ENCODE peak calls at places on chromosomes 1 and 21, in seven cellular contexts. One of them, this sample, is unnamed.
A peak's percentile ranks its signal among the peaks of the same experiment; 100 is the strongest.

GRCh38 chr1:115211071-115211745 is 121.9 kb upstream of the TSPAN2 start:
- DNase-seq in upper lobe of left lung: no peak
- DNase-seq in osteoblast: no peak
- DNase-seq in fibroblast of mammary gland: no peak
- DNase-seq in OCI-LY7: no peak
- DNase-seq in MM.1S: no peak
- DNase-seq in colonic mucosa: no peak
- DNase-seq in this sample: no peak

GRCh38 chr1:203316626-203317093 is 11.3 kb downstream of the BTG2 start:
- DNase-seq in OCI-LY7: no peak
- DNase-seq in MM.1S: no peak
- DNase-seq in osteoblast: no peak
- DNase-seq in colonic mucosa: peak; percentile 85
- DNase-seq in upper lobe of left lung: peak; percentile 79
- DNase-seq in fibroblast of mammary gland: no peak
- DNase-seq in this sample: no peak

GRCh38 chr1:147851149-147851548 is 51.4 kb upstream of the GJA8 start:
- DNase-seq in osteoblast: no peak
- DNase-seq in OCI-LY7: no peak
- DNase-seq in fibroblast of mammary gland: peak; percentile 3
- DNase-seq in colonic mucosa: no peak
- DNase-seq in MM.1S: no peak
- DNase-seq in upper lobe of left lung: no peak
- DNase-seq in this sample: peak; percentile 63

GRCh38 chr21:39079617-39080016 is 103.6 kb downstream of the PSMG1 start:
- DNase-seq in MM.1S: no peak
- DNase-seq in fibroblast of mammary gland: peak; percentile 86
- DNase-seq in colonic mucosa: peak; percentile 49
- DNase-seq in OCI-LY7: no peak
- DNase-seq in osteoblast: no peak
- DNase-seq in upper lobe of left lung: peak; percentile 96
- DNase-seq in this sample: peak; percentile 28

GRCh38 chr1:202282017-202282335 is 59.8 kb downstream of the UBE2T start:
- DNase-seq in upper lobe of left lung: no peak
- DNase-seq in colonic mucosa: no peak
- DNase-seq in fibroblast of mammary gland: no peak
- DNase-seq in osteoblast: no peak
- DNase-seq in OCI-LY7: no peak
- DNase-seq in MM.1S: no peak
- DNase-seq in this sample: no peak

GRCh38 chr1:147837845-147838363 is 64.7 kb upstream of the GJA8 start:
- DNase-seq in MM.1S: peak; percentile 26
- DNase-seq in osteoblast: no peak
- DNase-seq in OCI-LY7: no peak
- DNase-seq in colonic mucosa: no peak
- DNase-seq in fibroblast of mammary gland: no peak
- DNase-seq in upper lobe of left lung: no peak
- DNase-seq in this sample: no peak

GRCh38 chr1:225423518-225423855 is 4.4 kb downstream of the LBR start:
- DNase-seq in colonic mucosa: no peak
- DNase-seq in fibroblast of mammary gland: no peak
- DNase-seq in MM.1S: no peak
- DNase-seq in upper lobe of left lung: no peak
- DNase-seq in osteoblast: no peak
- DNase-seq in OCI-LY7: no peak
- DNase-seq in this sample: no peak

GRCh38 chr1:244887281-244887680 is 22.9 kb upstream of the HNRNPU start:
- DNase-seq in fibroblast of mammary gland: no peak
- DNase-seq in osteoblast: no peak
- DNase-seq in MM.1S: no peak
- DNase-seq in colonic mucosa: no peak
- DNase-seq in OCI-LY7: no peak
- DNase-seq in upper lobe of left lung: no peak
- DNase-seq in this sample: peak; percentile 37

GRCh38 chr1:52970149-52970548 is 43.1 kb downstream of the SCP2 start:
- DNase-seq in fibroblast of mammary gland: peak; percentile 47
- DNase-seq in colonic mucosa: no peak
- DNase-seq in MM.1S: no peak
- DNase-seq in upper lobe of left lung: no peak
- DNase-seq in osteoblast: no peak
- DNase-seq in OCI-LY7: peak; percentile 11
- DNase-seq in this sample: peak; percentile 22

GRCh38 chr1:21751281-21751680 is 31.7 kb downstream of the USP48 start:
- DNase-seq in colonic mucosa: no peak
- DNase-seq in OCI-LY7: no peak
- DNase-seq in MM.1S: no peak
- DNase-seq in osteoblast: no peak
- DNase-seq in upper lobe of left lung: no peak
- DNase-seq in fibroblast of mammary gland: no peak
- DNase-seq in this sample: no peak

GRCh38 chr1:3402258-3403010 is 52.0 kb upstream of the ARHGEF16 start:
- DNase-seq in MM.1S: no peak
- DNase-seq in colonic mucosa: no peak
- DNase-seq in OCI-LY7: no peak
- DNase-seq in osteoblast: peak; percentile 99
- DNase-seq in upper lobe of left lung: no peak
- DNase-seq in fibroblast of mammary gland: peak; percentile 41
- DNase-seq in this sample: no peak

GRCh38 chr1:232687304-232687703 is 57.4 kb upstream of the SIPA1L2 start:
- DNase-seq in osteoblast: no peak
- DNase-seq in OCI-LY7: no peak
- DNase-seq in upper lobe of left lung: no peak
- DNase-seq in MM.1S: no peak
- DNase-seq in fibroblast of mammary gland: no peak
- DNase-seq in colonic mucosa: no peak
- DNase-seq in this sample: no peak

GRCh38 chr1:30754684-30755171 is 2.8 kb downstream of the LAPTM5 start:
- DNase-seq in upper lobe of left lung: peak; percentile 61
- DNase-seq in osteoblast: peak; percentile 74
- DNase-seq in colonic mucosa: no peak
- DNase-seq in fibroblast of mammary gland: no peak
- DNase-seq in OCI-LY7: peak; percentile 99
- DNase-seq in MM.1S: peak; percentile 62
- DNase-seq in this sample: no peak

GRCh38 chr21:38349111-38349746 is 92.4 kb downstream of the KCNJ15 start:
- DNase-seq in colonic mucosa: no peak
- DNase-seq in MM.1S: no peak
- DNase-seq in osteoblast: peak; percentile 90
- DNase-seq in upper lobe of left lung: no peak
- DNase-seq in OCI-LY7: no peak
- DNase-seq in fibroblast of mammary gland: peak; percentile 58
- DNase-seq in this sample: no peak

GRCh38 chr21:27743971-27744564 is 777.2 kb upstream of the ADAMTS5 start:
- DNase-seq in OCI-LY7: no peak
- DNase-seq in fibroblast of mammary gland: no peak
- DNase-seq in colonic mucosa: no peak
- DNase-seq in osteoblast: no peak
- DNase-seq in MM.1S: no peak
- DNase-seq in upper lobe of left lung: no peak
- DNase-seq in this sample: no peak

GRCh38 chr1:10599194-10599861 is 124.6 kb downstream of the PEX14 start:
- DNase-seq in fibroblast of mammary gland: peak; percentile 73
- DNase-seq in osteoblast: peak; percentile 91
- DNase-seq in colonic mucosa: no peak
- DNase-seq in OCI-LY7: no peak
- DNase-seq in upper lobe of left lung: peak; percentile 28
- DNase-seq in MM.1S: no peak
- DNase-seq in this sample: peak; percentile 87

GRCh38 chr1:36239941-36240637 is 15.8 kb downstream of the THRAP3 start:
- DNase-seq in upper lobe of left lung: peak; percentile 31
- DNase-seq in colonic mucosa: no peak
- DNase-seq in MM.1S: no peak
- DNase-seq in OCI-LY7: no peak
- DNase-seq in fibroblast of mammary gland: peak; percentile 44
- DNase-seq in osteoblast: peak; percentile 76
- DNase-seq in this sample: no peak

GRCh38 chr1:217026506-217026905 is 303.3 kb upstream of the ESRRG start:
- DNase-seq in osteoblast: no peak
- DNase-seq in colonic mucosa: no peak
- DNase-seq in fibroblast of mammary gland: no peak
- DNase-seq in upper lobe of left lung: no peak
- DNase-seq in OCI-LY7: no peak
- DNase-seq in MM.1S: no peak
- DNase-seq in this sample: no peak

GRCh38 chr21:45887121-45887611 is 94.4 kb upstream of the COL6A1 start:
- DNase-seq in MM.1S: no peak
- DNase-seq in fibroblast of mammary gland: no peak
- DNase-seq in OCI-LY7: no peak
- DNase-seq in upper lobe of left lung: no peak
- DNase-seq in colonic mucosa: no peak
- DNase-seq in osteoblast: no peak
- DNase-seq in this sample: no peak

GRCh38 chr21:34202553-34203332 is 129.4 kb downstream of the MRPS6 start:
- DNase-seq in MM.1S: no peak
- DNase-seq in osteoblast: no peak
- DNase-seq in OCI-LY7: no peak
- DNase-seq in upper lobe of left lung: peak; percentile 61
- DNase-seq in fibroblast of mammary gland: no peak
- DNase-seq in colonic mucosa: no peak
- DNase-seq in this sample: no peak

GRCh38 chr21:34200288-34200905 is 127.0 kb downstream of the MRPS6 start:
- DNase-seq in fibroblast of mammary gland: peak; percentile 10
- DNase-seq in osteoblast: no peak
- DNase-seq in MM.1S: no peak
- DNase-seq in colonic mucosa: no peak
- DNase-seq in OCI-LY7: no peak
- DNase-seq in upper lobe of left lung: no peak
- DNase-seq in this sample: no peak

GRCh38 chr21:34201001-34201400 is 127.6 kb downstream of the MRPS6 start:
- DNase-seq in colonic mucosa: no peak
- DNase-seq in MM.1S: no peak
- DNase-seq in osteoblast: no peak
- DNase-seq in OCI-LY7: no peak
- DNase-seq in upper lobe of left lung: peak; percentile 42
- DNase-seq in fibroblast of mammary gland: no peak
- DNase-seq in this sample: no peak

GRCh38 chr21:34199121-34199910 is 125.9 kb downstream of the MRPS6 start:
- DNase-seq in fibroblast of mammary gland: no peak
- DNase-seq in MM.1S: no peak
- DNase-seq in osteoblast: peak; percentile 53
- DNase-seq in upper lobe of left lung: no peak
- DNase-seq in colonic mucosa: no peak
- DNase-seq in OCI-LY7: no peak
- DNase-seq in this sample: no peak

GRCh38 chr21:34201441-34201838 is 128.1 kb downstream of the MRPS6 start:
- DNase-seq in osteoblast: no peak
- DNase-seq in colonic mucosa: no peak
- DNase-seq in MM.1S: no peak
- DNase-seq in upper lobe of left lung: no peak
- DNase-seq in fibroblast of mammary gland: no peak
- DNase-seq in OCI-LY7: no peak
- DNase-seq in this sample: no peak
- H3K4me3 ChIP-seq in osteoblast: peak overlapping the region; percentile 69
- H3K4me3 ChIP-seq in colonic mucosa: peak overlapping the region; percentile 34
- H3K4me3 ChIP-seq in MM.1S: peak overlapping the region; percentile 12
- H3K4me3 ChIP-seq in upper lobe of left lung: no peak overlapping the region
- H3K4me3 ChIP-seq in fibroblast of mammary gland: peak overlapping the region; percentile 41
- H3K4me3 ChIP-seq in OCI-LY7: no peak overlapping the region
- H3K4me3 ChIP-seq in this sample: peak overlapping the region; percentile 35

DNA sequence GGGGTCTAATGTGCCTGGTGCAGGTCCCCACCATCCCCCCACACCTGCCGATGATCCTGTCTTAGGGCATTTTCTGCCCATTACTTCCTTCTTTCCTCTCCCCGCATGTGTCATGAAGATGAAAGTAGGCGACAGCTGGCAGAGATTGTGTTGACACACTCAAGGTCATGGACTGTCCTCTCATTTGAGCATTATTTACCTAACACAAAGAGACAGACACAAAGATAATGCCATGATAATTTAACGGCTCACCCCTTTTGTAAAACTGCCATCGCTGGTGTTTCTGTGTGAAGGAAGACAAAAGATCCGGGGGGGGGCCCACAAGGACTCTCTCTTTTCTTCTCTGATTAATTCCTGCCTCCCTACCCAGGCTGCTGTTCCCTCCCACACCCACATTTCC is 561.3 kb downstream of the NPHP4 start:
- DNase-seq in colonic mucosa: no peak
- DNase-seq in MM.1S: no peak
- DNase-seq in OCI-LY7: no peak
- DNase-seq in osteoblast: no peak
- DNase-seq in fibroblast of mammary gland: no peak
- DNase-seq in upper lobe of left lung: no peak
- DNase-seq in this sample: no peak
- H3K4me3 ChIP-seq in colonic mucosa: no peak overlapping the region
- H3K4me3 ChIP-seq in MM.1S: no peak overlapping the region
- H3K4me3 ChIP-seq in OCI-LY7: no peak overlapping the region
- H3K4me3 ChIP-seq in osteoblast: no peak overlapping the region
- H3K4me3 ChIP-seq in fibroblast of mammary gland: no peak overlapping the region
- H3K4me3 ChIP-seq in upper lobe of left lung: no peak overlapping the region
- H3K4me3 ChIP-seq in this sample: no peak overlapping the region

DNA sequence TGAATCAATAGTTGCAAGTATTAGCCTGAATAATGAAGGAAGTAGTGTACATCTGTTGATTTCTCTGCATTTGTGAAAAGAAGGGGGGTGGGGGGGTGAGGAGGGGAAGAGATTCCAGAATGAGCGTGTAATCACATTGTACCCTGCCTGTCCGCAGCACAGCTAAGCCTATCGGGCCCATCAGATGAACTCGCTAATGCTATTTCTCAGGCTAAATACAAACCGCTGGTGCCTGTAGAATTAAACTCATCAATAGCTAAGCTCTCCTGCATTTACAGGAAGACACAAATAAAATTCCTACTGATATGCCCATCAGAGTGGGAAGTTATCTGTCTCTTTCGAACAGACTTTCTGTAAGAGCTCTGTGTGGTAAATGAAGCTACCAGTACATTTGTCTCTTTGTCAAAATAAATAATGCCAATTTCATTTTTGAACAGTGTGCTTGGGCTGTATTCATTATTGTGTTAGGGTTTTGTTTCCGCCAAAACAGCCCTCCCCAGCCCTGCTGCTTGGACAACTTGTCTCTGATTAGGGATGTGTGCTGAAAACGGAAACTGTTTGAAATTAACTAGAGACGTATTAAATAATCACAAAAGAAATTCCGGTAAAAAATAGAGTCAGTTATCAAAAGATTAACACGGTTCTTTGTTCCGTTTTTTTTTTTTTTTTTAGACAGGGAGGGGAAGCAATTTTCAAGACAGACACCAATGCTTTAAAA is 305.4 kb downstream of the TTLL7 start:
- DNase-seq in OCI-LY7: peak; percentile 20
- DNase-seq in fibroblast of mammary gland: no peak
- DNase-seq in MM.1S: no peak
- DNase-seq in osteoblast: no peak
- DNase-seq in upper lobe of left lung: no peak
- DNase-seq in colonic mucosa: no peak
- DNase-seq in this sample: no peak
- H3K4me3 ChIP-seq in OCI-LY7: peak overlapping the region; percentile 50
- H3K4me3 ChIP-seq in fibroblast of mammary gland: no peak overlapping the region
- H3K4me3 ChIP-seq in MM.1S: no peak overlapping the region
- H3K4me3 ChIP-seq in osteoblast: no peak overlapping the region
- H3K4me3 ChIP-seq in upper lobe of left lung: no peak overlapping the region
- H3K4me3 ChIP-seq in colonic mucosa: no peak overlapping the region
- H3K4me3 ChIP-seq in this sample: no peak overlapping the region

DNA sequence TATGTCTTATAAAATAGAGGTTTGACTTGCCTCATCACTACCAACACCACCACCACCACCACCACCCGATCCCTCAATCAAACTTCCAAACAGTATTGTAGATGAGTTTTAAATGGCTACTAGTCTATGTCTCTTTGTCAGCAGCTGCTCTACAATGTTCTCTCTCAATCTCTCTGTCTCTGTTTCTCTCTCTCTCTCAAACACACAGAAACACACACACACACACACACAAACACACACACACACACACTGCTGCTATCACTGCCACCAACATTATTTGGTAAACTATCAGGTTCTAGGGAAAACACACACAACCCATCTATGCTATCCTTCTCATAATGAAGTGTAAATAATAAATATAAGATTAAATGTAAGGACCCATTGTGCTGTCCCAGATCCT is 2.4 kb downstream of the TNFSF4 start:
- DNase-seq in OCI-LY7: no peak
- DNase-seq in upper lobe of left lung: no peak
- DNase-seq in colonic mucosa: no peak
- DNase-seq in fibroblast of mammary gland: no peak
- DNase-seq in osteoblast: no peak
- DNase-seq in MM.1S: no peak
- DNase-seq in this sample: no peak
- H3K4me3 ChIP-seq in OCI-LY7: no peak overlapping the region
- H3K4me3 ChIP-seq in upper lobe of left lung: no peak overlapping the region
- H3K4me3 ChIP-seq in colonic mucosa: no peak overlapping the region
- H3K4me3 ChIP-seq in fibroblast of mammary gland: no peak overlapping the region
- H3K4me3 ChIP-seq in osteoblast: no peak overlapping the region
- H3K4me3 ChIP-seq in MM.1S: no peak overlapping the region
- H3K4me3 ChIP-seq in this sample: no peak overlapping the region

This sample was measured in epithelial cell of esophagus.